ENCODE peak calls at places on chromosomes 2 and 18, in ten cellular contexts. E is LoVo, Y is HTR-8/SVneo, A is SW 1271, I is NCI-H2081, Z is suprapubic skin, H is astrocyte of the spinal cord, O is occipital lobe, R is NCI-H2029, T is HuH-7.5. P is an unnamed sample.

GRCh38 chr2:124911560-124911959 is 886.5 kb downstream of the CNTNAP5 start:
- DNase-seq in E (no peak), T (no peak), O (no peak), R (no peak), H (peak; percentile 19), Z (no peak), A (no peak), Y (no peak), I (no peak), P (peak; percentile 3)

GRCh38 chr2:38239452-38239851 is 137.6 kb downstream of the ATL2 start:
- DNase-seq in A (no peak), I (no peak), R (no peak), T (no peak), Z (no peak), E (no peak), H (peak; percentile 36), O (no peak), Y (no peak), P (peak; percentile 95)

GRCh38 chr18:12777543-12777942 is 74.7 kb downstream of the PSMG2 start:
- DNase-seq in A (no peak), R (no peak), Z (no peak), Y (no peak), T (no peak), O (no peak), I (no peak), H (no peak), E (no peak), P (no peak)

GRCh38 chr2:48483916-48484315 is 46.0 kb upstream of the STON1 start:
- DNase-seq in A (no peak), R (no peak), Z (no peak), Y (peak; percentile 30), O (no peak), E (no peak), T (no peak), H (peak; percentile 79), I (no peak), P (peak; percentile 17)

GRCh38 chr2:36413218-36413617 is 57.6 kb downstream of the CRIM1 start:
- DNase-seq in Z (no peak), A (no peak), R (no peak), Y (no peak), E (no peak), I (no peak), O (no peak), T (no peak), H (peak; percentile 73), P (no peak)

GRCh38 chr2:217277646-217278048 is 417.8 kb upstream of the TNP1 start:
- DNase-seq in Y (peak; percentile 81), H (peak; percentile 94), I (no peak), E (peak; percentile 15), R (no peak), A (peak; percentile 27), Z (no peak), T (no peak), O (peak; percentile 7), P (peak; percentile 97)

GRCh38 chr2:160596431-160596830 is 102.8 kb upstream of the RBMS1 start:
- DNase-seq in H (no peak), A (no peak), E (no peak), Z (no peak), I (no peak), Y (no peak), O (no peak), R (no peak), T (no peak), P (no peak)

GRCh38 chr18:37963837-37964236 is 398.2 kb upstream of the CELF4 start:
- DNase-seq in I (no peak), Z (no peak), O (no peak), Y (no peak), R (no peak), E (no peak), H (no peak), T (no peak), A (no peak), P (no peak)

GRCh38 chr18:9474103-9474982 is 970 bp upstream of the RALBP1 start:
- DNase-seq in T (peak; percentile 69), R (peak; percentile 53), H (no peak), A (peak; percentile 82), E (peak; percentile 90), Y (peak; percentile 72), O (peak; percentile 34), I (peak; percentile 75), Z (no peak), P (no peak)

GRCh38 chr2:198371902-198372611 is 567.7 kb downstream of the PLCL1 start:
- DNase-seq in I (no peak), Z (no peak), O (no peak), A (no peak), Y (no peak), T (no peak), R (no peak), E (peak; percentile 48), H (peak; percentile 24), P (peak; percentile 56)

GRCh38 chr2:67548317-67549095 is 151.4 kb downstream of the ETAA1 start:
- DNase-seq in R (no peak), I (peak; percentile 44), Z (no peak), A (no peak), Y (no peak), H (no peak), E (no peak), O (no peak), T (no peak), P (no peak)

GRCh38 chr2:240391111-240392051 is 44.1 kb upstream of the GPC1 start:
- DNase-seq in I (no peak), O (no peak), R (no peak), A (no peak), H (no peak), Z (peak; percentile 76), Y (no peak), T (no peak), E (no peak), P (no peak)

GRCh38 chr18:22344908-22345670 is 72.6 kb downstream of the CTAGE1 start:
- DNase-seq in H (no peak), Y (no peak), A (no peak), T (no peak), I (no peak), R (no peak), O (no peak), E (peak; percentile 38), Z (no peak), P (peak; percentile 45)

GRCh38 chr2:232444409-232445148 is 11.4 kb upstream of the ALPI start:
- DNase-seq in Y (no peak), H (peak; percentile 34), I (peak; percentile 25), Z (peak; percentile 77), A (peak; percentile 30), T (peak; percentile 66), E (peak; percentile 32), R (no peak), O (no peak), P (peak; percentile 51)

GRCh38 chr2:128258218-128258617 is 60.5 kb downstream of the HS6ST1 start:
- DNase-seq in H (no peak), Z (peak; percentile 72), R (no peak), T (no peak), I (no peak), O (no peak), A (no peak), Y (no peak), E (no peak), P (no peak)

GRCh38 chr2:150357770-150358467 is 129.5 kb downstream of the RND3 start:
- DNase-seq in O (no peak), E (no peak), Y (no peak), T (peak; percentile 26), H (no peak), Z (no peak), I (no peak), A (no peak), R (no peak), P (no peak)

GRCh38 chr2:85753525-85754312 is at the start of gene ATOH8:
- DNase-seq in Z (peak; percentile 93), Y (no peak), R (peak; percentile 84), H (peak; percentile 88), T (peak; percentile 74), I (peak; percentile 60), A (peak; percentile 18), O (peak; percentile 63), E (no peak), P (peak; percentile 54)

GRCh38 chr2:10772201-10772867 is 40.3 kb downstream of the PDIA6 start:
- DNase-seq in A (no peak), R (no peak), I (no peak), E (no peak), Z (peak; percentile 67), Y (no peak), T (no peak), O (no peak), H (no peak), P (no peak)

GRCh38 chr2:150473767-150474166 is 13.7 kb downstream of the RND3 start:
- DNase-seq in Y (no peak), A (no peak), Z (no peak), O (no peak), H (no peak), I (no peak), T (no peak), E (no peak), R (no peak), P (no peak)

GRCh38 chr2:108377815-108378630 is at the start of gene SULT1C4:
- DNase-seq in I (no peak), H (peak; percentile 80), A (no peak), E (no peak), Z (no peak), T (no peak), Y (no peak), O (no peak), R (no peak), P (no peak)

GRCh38 chr18:75231053-75231406 is 20.4 kb downstream of the TSHZ1 start:
- DNase-seq in T (no peak), R (no peak), A (no peak), Y (no peak), Z (no peak), O (no peak), I (no peak), E (no peak), H (no peak), P (no peak)

GRCh38 chr18:6521804-6522418 is 107.2 kb upstream of the L3MBTL4 start:
- DNase-seq in Y (no peak), E (peak; percentile 32), T (no peak), R (no peak), A (no peak), Z (no peak), H (peak; percentile 54), I (peak; percentile 53), O (no peak), P (peak; percentile 23)

P was measured in M059J.